ENCODE peak calls at places on chromosomes 1 and 21, in six cellular contexts. P is suprapubic skin, V is ovary, C is A549, T is tibial nerve, I is heart left ventricle. E is an unnamed sample.

GRCh38 chr1:113784104-113784779 is 25.0 kb upstream of the PHTF1 start:
- DNase-seq in I (no peak), T (no peak), V (no peak), P (no peak), C (no peak), E (no peak)

GRCh38 chr1:205700865-205701401 is 20.6 kb upstream of the SLC45A3 start:
- DNase-seq in V (peak; percentile 35), I (peak; percentile 50), C (no peak), P (no peak), T (no peak), E (peak; percentile 56)

GRCh38 chr21:44727321-44727720 is 15.9 kb upstream of the TSPEAR start:
- DNase-seq in V (no peak), C (no peak), I (no peak), T (no peak), P (peak; percentile 44), E (no peak)

GRCh38 chr1:81836007-81836626 is 35.4 kb downstream of the ADGRL2 start:
- DNase-seq in I (no peak), C (no peak), V (no peak), P (no peak), T (no peak), E (no peak)

GRCh38 chr1:225480825-225481434 is 53.1 kb upstream of the LBR start:
- DNase-seq in C (peak; percentile 54), P (no peak), T (no peak), I (no peak), V (no peak), E (no peak)

GRCh38 chr1:12712091-12712490 is 3.8 kb upstream of the AADACL3 start:
- DNase-seq in P (no peak), C (no peak), T (no peak), V (no peak), I (no peak), E (no peak)

GRCh38 chr1:101302831-101303511 is 66.2 kb downstream of the S1PR1 start:
- DNase-seq in C (no peak), V (no peak), I (no peak), T (no peak), P (no peak), E (no peak)

GRCh38 chr1:242178924-242179708 is 180.2 kb upstream of the MAP1LC3C start:
- DNase-seq in T (no peak), I (no peak), P (no peak), C (no peak), V (no peak), E (no peak)

GRCh38 chr1:30761312-30762151 is 4.0 kb upstream of the LAPTM5 start:
- DNase-seq in V (no peak), C (no peak), P (no peak), I (no peak), T (no peak), E (no peak)

GRCh38 chr1:26363549-26364448 is 8.8 kb downstream of the ZNF683 start:
- DNase-seq in P (no peak), I (peak; percentile 71), C (peak; percentile 57), V (peak; percentile 57), T (peak; percentile 76), E (peak; percentile 95)

GRCh38 chr21:34166468-34166867 is 93.1 kb downstream of the MRPS6 start:
- DNase-seq in V (no peak), T (no peak), I (no peak), C (peak; percentile 4), P (no peak), E (no peak)

GRCh38 chr21:45997495-45998275 is 16.1 kb downstream of the COL6A1 start:
- DNase-seq in V (no peak), P (peak; percentile 61), I (no peak), C (no peak), T (no peak), E (peak; percentile 63)

GRCh38 chr1:59742526-59742925 is 72.2 kb upstream of the HOOK1 start:
- DNase-seq in T (no peak), I (no peak), C (no peak), V (no peak), P (no peak), E (no peak)

GRCh38 chr1:53660666-53661065 is 78.3 kb downstream of the GLIS1 start:
- DNase-seq in T (no peak), P (peak; percentile 40), C (no peak), V (no peak), I (no peak), E (peak; percentile 68)

GRCh38 chr1:37501661-37502060 is 12.9 kb downstream of the MEAF6 start:
- DNase-seq in T (no peak), P (no peak), I (no peak), C (no peak), V (no peak), E (no peak)

GRCh38 chr1:82775402-82776000 is 974.8 kb downstream of the ADGRL2 start:
- DNase-seq in P (no peak), C (peak; percentile 49), T (no peak), I (no peak), V (no peak), E (no peak)

GRCh38 chr1:155085504-155086181 is 7.0 kb downstream of the EFNA3 start:
- DNase-seq in C (peak; percentile 70), P (peak; percentile 89), I (no peak), T (peak; percentile 59), V (peak; percentile 58), E (peak; percentile 92)

GRCh38 chr1:109089242-109090015 is 1.1 kb upstream of the TMEM167B start:
- DNase-seq in P (no peak), V (no peak), T (no peak), C (peak; percentile 85), I (peak; percentile 65), E (no peak)

GRCh38 chr1:78254517-78254916 is 208.8 kb downstream of the GIPC2 start:
- DNase-seq in I (no peak), T (no peak), V (no peak), C (no peak), P (no peak), E (no peak)

GRCh38 chr1:186212574-186213224 is 162.4 kb downstream of the TPR start:
- DNase-seq in C (peak; percentile 92), P (no peak), T (peak; percentile 41), V (peak; percentile 11), I (peak; percentile 45), E (no peak)

GRCh38 chr1:237655778-237656177 is 234.9 kb downstream of the ZP4 start:
- DNase-seq in I (no peak), C (no peak), V (no peak), P (no peak), T (no peak), E (no peak)

GRCh38 chr1:6554907-6555778 is at the start of gene TAS1R1:
- DNase-seq in P (peak; percentile 71), C (no peak), T (no peak), V (peak; percentile 36), I (no peak), E (peak; percentile 81)

GRCh38 chr1:180043785-180044184 is 89.2 kb downstream of the CEP350 start:
- DNase-seq in V (no peak), I (no peak), C (no peak), P (no peak), T (no peak), E (no peak)
- H3K4me1 ChIP-seq in V (peaks cover 1% of the 10 kb centered on the region), I (no peaks in the 10 kb centered on the region), C (peaks cover 10% of the 10 kb centered on the region), P (no peaks in the 10 kb centered on the region), T (no peaks in the 10 kb centered on the region), E (no peaks in the 10 kb centered on the region)

DNA sequence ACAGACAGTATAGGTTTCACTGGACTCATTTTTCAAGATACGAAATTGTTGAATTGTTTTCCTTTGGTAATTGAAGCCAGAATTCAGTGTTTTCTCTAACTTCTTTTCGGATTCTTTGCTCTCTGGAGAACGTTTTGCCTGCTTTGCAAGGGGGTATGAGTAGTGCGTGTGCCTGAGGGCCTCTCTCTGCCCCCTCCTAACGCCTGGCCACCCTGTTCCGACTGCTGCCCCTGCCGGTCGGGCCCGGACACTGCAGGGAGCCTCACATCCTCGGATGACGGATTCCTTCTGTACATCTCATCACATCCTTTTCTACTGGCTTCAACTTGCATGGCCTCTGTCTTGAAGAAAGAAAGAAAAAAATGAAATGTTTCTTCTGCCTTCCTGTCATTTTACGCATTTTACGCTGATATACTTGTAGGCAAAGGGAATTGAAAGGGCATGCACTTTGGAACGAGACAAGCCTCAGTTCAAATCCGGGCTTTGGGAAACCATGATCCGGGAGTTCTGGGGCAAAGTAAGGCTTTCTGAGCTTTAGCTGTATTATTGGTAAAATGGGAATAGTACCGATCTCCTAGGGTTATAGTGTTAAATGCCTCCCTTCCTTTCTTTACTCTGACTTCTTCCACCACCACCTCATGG is 65.1 kb downstream of the DISC1 start:
- DNase-seq in I (peak; percentile 23), P (no peak), T (peak; percentile 55), V (peak; percentile 49), C (peak; percentile 34), E (no peak)
- TF ChIP-seq CTCF in I (peak; percentile 69), P (peak; percentile 64), T (peak; percentile 92), V (peak; percentile 52), C (peak; percentile 47), E (no peak)

GRCh38 chr1:215600258-215600792 is 33.2 kb downstream of the KCTD3 start:
- DNase-seq in T (no peak), C (no peak), V (no peak), P (no peak), I (no peak), E (no peak)

GRCh38 chr1:215601276-215601675 is 34.2 kb downstream of the KCTD3 start:
- DNase-seq in C (no peak), I (no peak), V (no peak), T (no peak), P (no peak), E (no peak)

GRCh38 chr1:215603319-215603718 is 36.2 kb downstream of the KCTD3 start:
- DNase-seq in I (no peak), V (no peak), T (no peak), C (no peak), P (no peak), E (no peak)

GRCh38 chr1:215599418-215599817 is 32.3 kb downstream of the KCTD3 start:
- DNase-seq in I (no peak), V (no peak), C (no peak), P (no peak), T (no peak), E (no peak)

DNA sequence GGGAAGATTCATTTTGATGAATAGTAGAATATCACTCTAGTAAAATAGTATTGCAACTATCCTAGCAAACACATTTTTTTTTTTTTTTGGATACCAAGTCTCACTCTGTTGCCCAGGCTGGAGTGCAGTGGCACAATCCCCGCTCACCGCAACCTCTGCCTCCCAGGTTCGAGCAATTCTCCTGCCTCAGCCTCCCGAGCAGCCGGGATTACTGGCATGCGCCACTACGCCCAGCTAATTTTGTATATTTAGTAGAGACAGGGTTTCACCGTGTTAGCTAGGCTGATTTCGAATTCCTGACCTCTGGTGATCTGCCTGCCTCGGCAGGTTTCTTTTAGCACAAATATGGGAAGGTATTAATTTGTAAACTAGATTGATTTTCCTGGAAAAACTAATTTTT is 33.8 kb downstream of the KCTD3 start:
- DNase-seq in T (no peak), P (no peak), V (no peak), C (no peak), I (no peak), E (no peak)
- TF ChIP-seq POLR2A in T (no peak), P (no peak), V (no peak), C (no peak), I (no peak), E (no peak)

DNA sequence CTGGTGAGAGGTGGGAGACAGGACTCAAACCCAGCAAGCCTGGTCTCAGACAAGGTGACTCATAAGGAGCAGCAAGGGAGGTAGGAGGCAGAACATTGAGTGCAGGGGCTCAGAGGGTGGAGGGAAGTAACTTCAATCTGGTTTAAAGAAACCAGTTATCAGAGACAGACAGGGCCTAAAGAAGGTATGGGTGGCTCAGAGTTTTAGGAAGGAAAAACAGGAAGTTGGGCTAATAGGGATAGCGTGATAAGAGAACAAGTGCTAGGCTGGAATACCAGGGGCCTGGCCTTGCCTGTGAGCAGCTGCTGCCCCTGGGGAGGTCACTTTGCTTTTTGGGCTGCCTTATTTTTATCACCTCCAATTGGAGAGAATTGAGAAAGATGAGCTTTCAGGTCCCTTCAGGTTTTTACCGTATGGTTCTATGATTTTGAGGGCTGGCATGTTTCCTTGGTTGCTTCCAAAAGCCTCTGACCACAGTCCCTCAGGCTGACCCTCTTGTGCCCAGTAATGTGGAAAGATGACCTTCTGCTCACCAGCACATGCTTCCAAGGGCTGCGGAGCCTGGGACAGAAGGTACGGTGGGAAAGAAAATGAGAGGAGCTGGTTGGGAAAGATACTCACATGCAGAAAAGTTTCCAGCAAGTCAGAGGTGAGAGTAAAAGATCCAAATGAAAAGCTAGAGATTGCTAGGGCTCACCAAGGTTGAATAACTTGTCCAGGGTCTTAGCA is 77.0 kb downstream of the DDR2 start:
- DNase-seq in I (no peak), C (no peak), P (no peak), V (no peak), T (no peak), E (no peak)
- H3K4me1 ChIP-seq in I (peaks cover 67% of the 10 kb centered on the region), C (peaks cover 9% of the 10 kb centered on the region), P (peaks cover 16% of the 10 kb centered on the region), V (peaks cover 37% of the 10 kb centered on the region), T (no peaks in the 10 kb centered on the region), E (no peaks in the 10 kb centered on the region)

E was measured in spleen.